ENCODE peak calls at places on chromosomes 11 and 22, in seven cellular contexts. Z is neural progenitor cell; J is CD4-positive, alpha-beta T cell; H is naive thymus-derived CD4-positive, alpha-beta T cell; E is SK-N-SH; M is trophoblast cell; K is stomach. R is an unnamed sample.
A peak's percentile ranks its signal among the peaks of the same experiment; 100 is the strongest.

GRCh38 chr11:33893711-33894401 is 2.0 kb upstream of the LMO2 start:
- DNase-seq in Z (no peak), J (peak; percentile 25), H (peak; percentile 75), E (no peak), M (no peak), K (no peak), R (no peak)

GRCh38 chr11:75733346-75734107 is 15.9 kb downstream of the MOGAT2 start:
- DNase-seq in Z (peak; percentile 39), J (no peak), H (no peak), E (peak; percentile 52), M (no peak), K (peak; percentile 61), R (no peak)

GRCh38 chr11:35334385-35335090 is 84.8 kb downstream of the SLC1A2 start:
- DNase-seq in Z (no peak), J (no peak), H (no peak), E (no peak), M (no peak), K (no peak), R (no peak)

GRCh38 chr11:6926208-6927029 is at the start of gene ZNF215:
- DNase-seq in Z (peak; percentile 92), J (no peak), H (peak; percentile 27), E (peak; percentile 17), M (peak; percentile 82), K (peak; percentile 56), R (peak; percentile 82)

GRCh38 chr11:30128269-30128932 is 102.4 kb upstream of the FSHB start:
- DNase-seq in Z (peak; percentile 45), J (no peak), H (no peak), E (peak; percentile 20), M (no peak), K (no peak), R (no peak)

GRCh38 chr11:102553835-102554282 is 23.3 kb upstream of the MMP7 start:
- DNase-seq in Z (no peak), J (no peak), H (no peak), E (no peak), M (no peak), K (no peak), R (no peak)

GRCh38 chr11:118084247-118084646 is 2.5 kb downstream of the SMIM35 start:
- DNase-seq in Z (no peak), J (no peak), H (no peak), E (no peak), M (no peak), K (no peak), R (peak; percentile 59)

GRCh38 chr11:108790501-108791299 is 125.8 kb downstream of the DDX10 start:
- DNase-seq in Z (no peak), J (no peak), H (no peak), E (no peak), M (no peak), K (no peak), R (no peak)

GRCh38 chr22:22216450-22216959 is 28.1 kb upstream of the VPREB1 start:
- DNase-seq in Z (no peak), J (no peak), H (no peak), E (no peak), M (no peak), K (no peak), R (no peak)
- H3K27me3 ChIP-seq in Z (peaks cover 94% of the 10 kb centered on the region), J (no peaks in the 10 kb centered on the region), H (no peaks in the 10 kb centered on the region), E (peaks cover 6% of the 10 kb centered on the region), M (peaks cover 12% of the 10 kb centered on the region), K (peaks cover 2% of the 10 kb centered on the region), R (no peaks in the 10 kb centered on the region)

GRCh38 chr11:71334191-71334590 is 81.8 kb upstream of the SHANK2 start:
- DNase-seq in Z (no peak), J (no peak), H (no peak), E (no peak), M (no peak), K (no peak), R (peak; percentile 23)
- H3K9me3 ChIP-seq in Z (no peaks in the 10 kb centered on the region), J (peaks cover 22% of the 10 kb centered on the region), H (no peaks in the 10 kb centered on the region), E (no peaks in the 10 kb centered on the region), M (peaks cover 22% of the 10 kb centered on the region), K (peaks cover 5% of the 10 kb centered on the region), R (no peaks in the 10 kb centered on the region)

GRCh38 chr22:27808730-27809129 is 7.2 kb upstream of the MN1 start:
- DNase-seq in Z (no peak), J (no peak), H (no peak), E (no peak), M (no peak), K (no peak), R (no peak)
- H3K27me3 ChIP-seq in Z (no peaks in the 10 kb centered on the region), J (no peaks in the 10 kb centered on the region), H (no peaks in the 10 kb centered on the region), E (no peaks in the 10 kb centered on the region), M (no peaks in the 10 kb centered on the region), K (no peaks in the 10 kb centered on the region), R (peaks cover 2% of the 10 kb centered on the region)

GRCh38 chr22:49088801-49089791 is 738.6 kb downstream of the BRD1 start:
- DNase-seq in Z (no peak), J (no peak), H (no peak), E (no peak), M (no peak), K (no peak), R (no peak)
- H3K9me3 ChIP-seq in Z (no peaks in the 10 kb centered on the region), J (no peaks in the 10 kb centered on the region), H (no peaks in the 10 kb centered on the region), E (no peaks in the 10 kb centered on the region), M (peaks cover 4% of the 10 kb centered on the region), K (no peaks in the 10 kb centered on the region), R (no peaks in the 10 kb centered on the region)

R was measured in psoas muscle.